ENCODE peak calls at places on chromosomes 6 and 20, in nine cellular contexts. X is ovary, Z is transverse colon, M is endothelial cell of umbilical vein, E is adrenal gland, T is upper lobe of left lung, G is uterus, J is heart left ventricle, U is body of pancreas. N is an unnamed sample.

GRCh38 chr6:4398806-4399205 is 263.4 kb upstream of the ECI2 start:
- DNase-seq in X (no peak), Z (no peak), M (no peak), E (no peak), T (no peak), G (no peak), J (no peak), U (no peak), N (no peak)

GRCh38 chr20:62178316-62179161 is 4.3 kb upstream of the MTG2 start:
- DNase-seq in X (no peak), Z (no peak), M (no peak), E (no peak), T (no peak), G (no peak), J (peak), U (no peak), N (no peak)

GRCh38 chr20:31485450-31486339 is 10.6 kb downstream of the REM1 start:
- DNase-seq in X (peak), Z (peak), M (peak), E (peak), T (peak), G (peak), J (peak), U (peak), N (no peak)

GRCh38 chr6:32083812-32084768 is 25.0 kb downstream of the TNXB start:
- DNase-seq in X (no peak), Z (no peak), M (no peak), E (no peak), T (peak), G (no peak), J (no peak), U (no peak), N (no peak)

GRCh38 chr6:134230087-134230717 is 87.7 kb downstream of the SGK1 start:
- DNase-seq in X (no peak), Z (no peak), M (peak), E (peak), T (no peak), G (no peak), J (no peak), U (no peak), N (no peak)

GRCh38 chr6:37657117-37657886 is 40.4 kb downstream of the MDGA1 start:
- DNase-seq in X (no peak), Z (no peak), M (no peak), E (no peak), T (no peak), G (no peak), J (no peak), U (peak), N (peak)

GRCh38 chr6:39927159-39927558 is 7.1 kb downstream of the MOCS1 start:
- DNase-seq in X (no peak), Z (no peak), M (no peak), E (peak), T (peak), G (no peak), J (no peak), U (no peak), N (no peak)

GRCh38 chr6:130366011-130366963 is at the start of gene TMEM200A:
- DNase-seq in X (peak), Z (peak), M (peak), E (peak), T (peak), G (peak), J (peak), U (peak), N (no peak)

GRCh38 chr6:99746261-99746895 is 139.7 kb downstream of the PRDM13 start:
- DNase-seq in X (peak), Z (peak), M (peak), E (peak), T (no peak), G (peak), J (no peak), U (peak), N (peak)

GRCh38 chr6:47440722-47441121 is 36.9 kb upstream of the CD2AP start:
- DNase-seq in X (no peak), Z (no peak), M (no peak), E (no peak), T (no peak), G (no peak), J (no peak), U (no peak), N (peak)

GRCh38 chr6:34953084-34954025 is 64.3 kb downstream of the ANKS1A start:
- DNase-seq in X (no peak), Z (peak), M (peak), E (no peak), T (no peak), G (no peak), J (no peak), U (peak), N (no peak)

GRCh38 chr6:50724381-50725124 is 11.2 kb downstream of the TFAP2D start:
- DNase-seq in X (no peak), Z (no peak), M (no peak), E (no peak), T (peak), G (no peak), J (no peak), U (no peak), N (no peak)

GRCh38 chr6:48099713-48100675 is 11.0 kb downstream of the PTCHD4 start:
- DNase-seq in X (no peak), Z (no peak), M (no peak), E (no peak), T (no peak), G (no peak), J (no peak), U (no peak), N (no peak)

GRCh38 chr20:34781250-34781649 is 44.2 kb downstream of the NCOA6 start:
- DNase-seq in X (no peak), Z (no peak), M (no peak), E (no peak), T (no peak), G (no peak), J (no peak), U (no peak), N (no peak)

GRCh38 chr6:10713962-10714361 is 8.9 kb upstream of the TMEM14C start:
- DNase-seq in X (no peak), Z (no peak), M (no peak), E (no peak), T (no peak), G (no peak), J (no peak), U (no peak), N (no peak)

GRCh38 chr20:47318027-47318595 is 38.4 kb downstream of the ZMYND8 start:
- DNase-seq in X (peak), Z (peak), M (no peak), E (no peak), T (no peak), G (peak), J (no peak), U (no peak), N (no peak)

GRCh38 chr20:21453676-21454075 is 56.4 kb upstream of the NKX2-4 start:
- DNase-seq in X (no peak), Z (no peak), M (no peak), E (no peak), T (no peak), G (no peak), J (no peak), U (no peak), N (no peak)

GRCh38 chr6:28589234-28589951 is 63.7 kb downstream of the GPX5 start:
- DNase-seq in X (peak), Z (peak), M (peak), E (peak), T (no peak), G (peak), J (no peak), U (peak), N (no peak)

GRCh38 chr6:32940656-32941411 is at the start of gene HLA-DMB:
- DNase-seq in X (no peak), Z (peak), M (peak), E (peak), T (peak), G (no peak), J (no peak), U (peak), N (peak)

GRCh38 chr6:44000164-44000842 is 126.9 kb downstream of the MRPL14 start:
- DNase-seq in X (peak), Z (peak), M (no peak), E (no peak), T (peak), G (no peak), J (peak), U (peak), N (no peak)

GRCh38 chr20:45338121-45339030 is 9.8 kb downstream of the SDC4 start:
- DNase-seq in X (no peak), Z (no peak), M (no peak), E (no peak), T (peak), G (no peak), J (no peak), U (no peak), N (no peak)

GRCh38 chr20:45336530-45337366 is 11.5 kb downstream of the SDC4 start:
- DNase-seq in X (no peak), Z (peak), M (no peak), E (peak), T (no peak), G (no peak), J (no peak), U (no peak), N (no peak)

GRCh38 chr20:45339084-45339483 is 9.1 kb downstream of the SDC4 start:
- DNase-seq in X (no peak), Z (peak), M (no peak), E (no peak), T (peak), G (no peak), J (no peak), U (no peak), N (no peak)

GRCh38 chr20:45339799-45340198 is 8.4 kb downstream of the SDC4 start:
- DNase-seq in X (no peak), Z (no peak), M (no peak), E (no peak), T (no peak), G (no peak), J (no peak), U (no peak), N (no peak)

GRCh38 chr20:45337367-45338120 is 10.7 kb downstream of the SDC4 start:
- DNase-seq in X (peak), Z (peak), M (no peak), E (peak), T (no peak), G (peak), J (peak), U (peak), N (no peak)
- TF ChIP-seq POLR2A in X (no peak), Z (peak), M (no peak), E (peak), T (peak), G (no peak), J (peak), U (peak), N (no peak)

DNA sequence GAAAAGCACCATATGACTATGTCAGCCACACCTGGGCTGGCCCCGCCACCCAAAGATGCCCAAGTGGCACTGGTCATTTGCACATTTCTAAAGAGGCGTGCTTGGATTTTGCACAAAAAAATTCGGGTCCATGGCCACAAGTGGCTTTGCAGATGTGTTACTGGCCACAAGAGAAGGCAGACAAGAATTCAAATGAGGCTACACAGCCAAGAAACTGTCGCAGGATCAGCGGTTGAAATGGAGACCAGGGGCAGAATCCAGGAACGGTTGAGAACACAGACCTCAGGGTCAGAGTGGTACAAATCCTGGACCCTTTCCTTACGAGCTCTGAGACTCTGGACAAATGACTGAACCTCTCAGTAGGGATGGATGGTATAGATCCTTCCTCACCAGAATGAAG is 48.6 kb upstream of the SASH1 start:
- DNase-seq in X (no peak), Z (no peak), M (no peak), E (no peak), T (no peak), G (no peak), J (no peak), U (no peak), N (no peak)
- H3K27ac ChIP-seq in X (no peak), Z (no peak), M (no peak), E (no peak), T (no peak), G (no peak), J (peak), U (no peak), N (no peak)

GRCh38 chr6:142887534-142887933 is 57.4 kb downstream of the HIVEP2 start:
- DNase-seq in X (no peak), Z (no peak), M (no peak), E (no peak), T (no peak), G (no peak), J (no peak), U (no peak), N (no peak)
- TF ChIP-seq POLR2A in X (no peak), Z (no peak), M (no peak), E (no peak), T (no peak), G (no peak), J (no peak), U (no peak), N (no peak)

GRCh38 chr6:147586044-147586443 is 77.6 kb downstream of the SAMD5 start:
- DNase-seq in X (peak), Z (peak), M (no peak), E (peak), T (no peak), G (peak), J (no peak), U (peak), N (peak)
- H3K27ac ChIP-seq in X (no peak), Z (no peak), M (no peak), E (no peak), T (no peak), G (no peak), J (peak), U (no peak), N (no peak)

GRCh38 chr20:41540916-41541315 is 77.3 kb downstream of the CHD6 start:
- DNase-seq in X (no peak), Z (no peak), M (no peak), E (no peak), T (no peak), G (no peak), J (no peak), U (no peak), N (no peak)
- TF ChIP-seq POLR2A in X (no peak), Z (no peak), M (no peak), E (no peak), T (no peak), G (no peak), J (no peak), U (no peak), N (no peak)

DNA sequence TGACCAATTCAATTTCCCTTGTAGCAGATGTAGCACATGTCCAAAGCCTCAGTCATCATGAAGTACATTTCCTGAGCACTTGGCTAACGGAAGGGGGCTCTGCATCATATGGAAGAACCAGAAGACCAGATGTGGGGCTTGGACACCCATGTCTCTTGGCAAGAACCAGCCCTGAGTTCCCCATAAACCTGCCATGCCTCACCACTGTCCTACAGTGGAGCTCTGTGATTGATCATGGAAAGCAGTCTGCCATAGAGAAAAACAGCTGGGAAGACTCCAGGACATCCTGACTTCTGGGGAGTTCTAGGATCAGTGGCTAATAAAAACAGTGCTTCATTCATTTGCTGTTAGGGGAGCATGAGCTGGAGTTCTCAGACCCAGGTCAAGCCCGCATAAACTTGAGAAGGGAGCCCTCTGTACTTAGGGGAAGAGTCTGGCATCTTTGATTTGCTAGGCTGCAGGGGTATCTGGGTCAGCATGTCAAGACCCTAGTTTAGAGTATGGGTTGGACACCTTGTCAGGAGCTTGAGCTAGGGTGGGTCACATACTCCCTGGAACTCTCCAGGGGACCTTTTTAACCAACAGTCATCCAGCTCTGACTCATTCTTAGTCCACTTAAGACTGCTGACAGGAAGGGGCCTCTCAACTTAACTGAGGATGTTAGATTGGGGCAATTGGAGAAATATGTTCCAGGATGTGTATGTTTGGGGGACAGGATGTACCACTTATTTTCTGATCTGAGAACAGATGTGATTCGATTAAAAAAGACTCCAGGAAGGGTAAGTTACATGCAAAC is 26.3 kb upstream of the TRAM2 start:
- DNase-seq in X (no peak), Z (no peak), M (peak), E (no peak), T (no peak), G (no peak), J (no peak), U (no peak), N (no peak)
- H3K27ac ChIP-seq in X (no peak), Z (peak), M (peak), E (no peak), T (no peak), G (no peak), J (no peak), U (no peak), N (no peak)

N was measured in prostate gland.